ENCODE peak calls at places on chromosomes 5 and 9, in six cellular contexts. U is stimulated activated CD4-positive, alpha-beta T cell treated with anti-CD3 and anti-CD28 coated beads, Interleukin-12 subunit alpha, Interleukin-12 subunit beta, amount 100 ng/mL, for 4 hours; A is NAMALWA; J is H4; L is epithelial cell of proximal tubule; Z is astrocyte of the spinal cord. O is an unnamed sample.
A peak's percentile ranks its signal among the peaks of the same experiment; 100 is the strongest.

GRCh38 chr5:120808606-120809005 is 344.5 kb downstream of the PRR16 start:
- DNase-seq in A (no peak), L (no peak), Z (no peak), U (no peak), J (no peak), O (no peak)

GRCh38 chr5:29942089-29942488 is 1251.4 kb upstream of the CDH6 start:
- DNase-seq in Z (no peak), A (no peak), J (peak; percentile 17), U (no peak), L (no peak), O (no peak)

GRCh38 chr9:134546231-134546731 is 95.3 kb upstream of the COL5A1 start:
- DNase-seq in L (no peak), Z (peak; percentile 74), A (no peak), J (no peak), U (no peak), O (no peak)

GRCh38 chr5:61055434-61056006 is 106.7 kb downstream of the SMIM15 start:
- DNase-seq in U (no peak), J (peak; percentile 64), A (peak; percentile 38), Z (peak; percentile 70), L (no peak), O (no peak)

GRCh38 chr5:40549611-40550010 is 130.1 kb upstream of the PTGER4 start:
- DNase-seq in L (no peak), J (no peak), A (no peak), U (no peak), Z (no peak), O (no peak)

GRCh38 chr9:134058716-134059115 is 9.1 kb downstream of the BRD3 start:
- DNase-seq in U (no peak), J (no peak), L (no peak), A (no peak), Z (peak; percentile 25), O (no peak)

GRCh38 chr9:22005083-22005699 is 3.9 kb downstream of the CDKN2B start:
- DNase-seq in L (no peak), J (no peak), Z (peak; percentile 52), U (no peak), A (no peak), O (no peak)

GRCh38 chr9:78781681-78782080 is 484.8 kb downstream of the PSAT1 start:
- DNase-seq in Z (no peak), L (no peak), J (no peak), U (no peak), A (no peak), O (no peak)

GRCh38 chr9:132160802-132161742 is 786 bp upstream of the NTNG2 start:
- DNase-seq in A (no peak), L (no peak), U (peak; percentile 39), J (peak; percentile 60), Z (peak; percentile 59), O (no peak)

GRCh38 chr5:158142182-158142581 is 283.2 kb upstream of the CLINT1 start:
- DNase-seq in U (no peak), L (no peak), J (no peak), A (no peak), Z (no peak), O (no peak)

GRCh38 chr5:181205735-181206401 is 872 bp upstream of the TRIM7 start:
- DNase-seq in L (no peak), A (no peak), U (peak; percentile 33), Z (no peak), J (no peak), O (no peak)

GRCh38 chr9:122866079-122866478 is 37.7 kb upstream of the PDCL start:
- DNase-seq in J (no peak), L (no peak), Z (no peak), A (no peak), U (no peak), O (no peak)

GRCh38 chr5:181173420-181174342 is 26.3 kb downstream of the OR2V2 start:
- DNase-seq in U (peak; percentile 76), L (no peak), J (peak; percentile 79), Z (peak; percentile 67), A (peak; percentile 86), O (no peak)

GRCh38 chr9:86115886-86116285 is 16.5 kb upstream of the GOLM1 start:
- DNase-seq in U (no peak), A (no peak), Z (no peak), J (no peak), L (no peak), O (no peak)

GRCh38 chr9:100098241-100098886 is 436 bp downstream of the ERP44 start:
- DNase-seq in Z (peak; percentile 42), U (peak; percentile 20), J (peak; percentile 23), L (peak; percentile 59), A (peak; percentile 69), O (peak; percentile 50)

GRCh38 chr5:88952344-88952743 is 69.4 kb upstream of the MEF2C start:
- DNase-seq in A (peak; percentile 17), L (no peak), J (no peak), Z (peak; percentile 30), U (no peak), O (no peak)

O was measured in heart right ventricle.